ENCODE peak calls at places on chromosomes 2 and 18, in seven cellular contexts. V is right atrium auricular region; A is breast epithelium; S is effector memory CD4-positive, alpha-beta T cell; O is dorsolateral prefrontal cortex; J is lung; X is uterus. Y is an unnamed sample.

GRCh38 chr18:53698907-53699306 is 525.6 kb downstream of the MBD2 start:
- DNase-seq in V (no peak), A (no peak), S (no peak), O (peak), J (peak), X (no peak), Y (no peak)

GRCh38 chr2:134431837-134432437 is 178.1 kb downstream of the MGAT5 start:
- DNase-seq in V (no peak), A (no peak), S (no peak), O (no peak), J (no peak), X (no peak), Y (no peak)

GRCh38 chr18:67300498-67300897 is 216.0 kb downstream of the DSEL start:
- DNase-seq in V (no peak), A (no peak), S (no peak), O (no peak), J (no peak), X (no peak), Y (peak)

GRCh38 chr2:70668911-70669310 is 99.1 kb downstream of the ADD2 start:
- DNase-seq in V (no peak), A (no peak), S (no peak), O (no peak), J (no peak), X (no peak), Y (no peak)

GRCh38 chr2:35871672-35872071 is 483.9 kb upstream of the CRIM1 start:
- DNase-seq in V (no peak), A (no peak), S (no peak), O (no peak), J (no peak), X (no peak), Y (no peak)

GRCh38 chr2:112155331-112156151 is 17.4 kb downstream of the FBLN7 start:
- DNase-seq in V (no peak), A (no peak), S (no peak), O (no peak), J (no peak), X (no peak), Y (peak)

GRCh38 chr2:63050186-63050915 is at the start of gene OTX1:
- DNase-seq in V (no peak), A (no peak), S (no peak), O (no peak), J (peak), X (peak), Y (peak)

GRCh38 chr2:162210385-162210784 is 32.9 kb downstream of the FAP start:
- DNase-seq in V (no peak), A (no peak), S (no peak), O (no peak), J (no peak), X (no peak), Y (no peak)

GRCh38 chr2:146124741-146125140 is 1604.8 kb upstream of the ZEB2 start:
- DNase-seq in V (no peak), A (no peak), S (no peak), O (no peak), J (no peak), X (no peak), Y (no peak)

GRCh38 chr18:55013685-55014084 is 54.4 kb upstream of the CCDC68 start:
- DNase-seq in V (no peak), A (no peak), S (no peak), O (no peak), J (no peak), X (no peak), Y (no peak)

GRCh38 chr2:144438722-144439508 is 81.0 kb downstream of the ZEB2 start:
- DNase-seq in V (no peak), A (no peak), S (no peak), O (no peak), J (no peak), X (no peak), Y (no peak)

GRCh38 chr2:170229125-170229524 is 51.2 kb downstream of the MYO3B start:
- DNase-seq in V (no peak), A (no peak), S (no peak), O (no peak), J (no peak), X (no peak), Y (no peak)

GRCh38 chr2:21265752-21266151 is 142.0 kb downstream of the TDRD15 start:
- DNase-seq in V (no peak), A (no peak), S (no peak), O (no peak), J (no peak), X (no peak), Y (no peak)
- H3K27ac ChIP-seq in V (no peak), A (no peak), S (no peak), O (peak), J (no peak), X (no peak), Y (no peak)

GRCh38 chr2:100242891-100243670 is 79.2 kb downstream of the LONRF2 start:
- DNase-seq in V (peak), A (peak), S (no peak), O (peak), J (peak), X (peak), Y (no peak)
- H3K27ac ChIP-seq in V (no peak), A (no peak), S (no peak), O (no peak), J (no peak), X (no peak), Y (no peak)

GRCh38 chr2:41489638-41490037 is 558.2 kb upstream of the PKDCC start:
- DNase-seq in V (no peak), A (no peak), S (no peak), O (no peak), J (no peak), X (no peak), Y (no peak)
- H3K27ac ChIP-seq in V (no peak), A (no peak), S (no peak), O (no peak), J (no peak), X (no peak), Y (no peak)

GRCh38 chr2:73111300-73112025 is 1.3 kb downstream of the RAB11FIP5 start:
- DNase-seq in V (no peak), A (peak), S (no peak), O (no peak), J (no peak), X (peak), Y (peak)

GRCh38 chr2:73109796-73110540 is 2.8 kb downstream of the RAB11FIP5 start:
- DNase-seq in V (no peak), A (no peak), S (no peak), O (no peak), J (no peak), X (no peak), Y (no peak)

GRCh38 chr2:73112026-73112912 is 479 bp downstream of the RAB11FIP5 start:
- DNase-seq in V (no peak), A (no peak), S (peak), O (no peak), J (no peak), X (no peak), Y (peak)

GRCh38 chr2:73112913-73113633 is at the start of gene RAB11FIP5:
- DNase-seq in V (peak), A (peak), S (peak), O (peak), J (peak), X (peak), Y (peak)

DNA sequence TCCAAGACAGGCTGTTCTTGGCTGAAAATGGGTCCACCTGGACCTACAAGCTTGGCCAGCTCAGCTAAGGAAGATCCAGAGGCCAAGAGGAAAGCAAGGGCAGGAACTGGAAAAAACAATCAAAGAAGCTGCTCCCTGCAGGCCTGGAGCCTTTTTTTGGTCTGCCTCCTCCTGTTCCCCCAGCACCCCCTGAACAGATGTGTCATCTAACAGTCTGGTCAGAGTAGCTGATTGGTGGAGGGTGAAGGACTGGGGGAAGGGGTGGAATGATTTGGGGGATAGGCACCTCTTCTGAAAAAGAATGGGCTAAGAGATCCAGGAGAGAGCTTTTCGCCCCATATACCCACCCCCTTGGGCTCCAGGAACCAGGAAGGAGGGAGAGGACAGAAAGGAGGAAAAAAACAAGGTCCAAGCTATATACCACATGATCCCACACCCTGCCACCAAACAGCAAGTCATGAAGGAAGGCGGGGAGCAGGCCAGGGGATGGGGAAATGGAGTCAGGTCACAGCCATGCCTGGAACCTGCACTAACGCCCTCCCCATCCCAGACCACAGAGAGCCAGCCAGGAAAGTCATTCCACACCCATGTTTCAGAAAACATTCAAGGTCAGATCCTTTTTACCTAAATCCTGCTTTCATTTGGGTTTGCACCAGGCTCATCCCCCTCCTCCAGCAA is 2.0 kb downstream of the RAB11FIP5 start:
- DNase-seq in V (no peak), A (no peak), S (no peak), O (no peak), J (no peak), X (no peak), Y (no peak)
- H3K27ac ChIP-seq in V (peak), A (peak), S (no peak), O (peak), J (peak), X (peak), Y (peak)

GRCh38 chr2:6773694-6774044 is 92.0 kb downstream of the CMPK2 start:
- DNase-seq in V (no peak), A (no peak), S (no peak), O (no peak), J (no peak), X (no peak), Y (no peak)
- H3K27ac ChIP-seq in V (no peak), A (no peak), S (no peak), O (no peak), J (no peak), X (no peak), Y (no peak)

Y was measured in CD4-positive, CD25-positive, alpha-beta regulatory T cell.